ENCODE peak calls at places on chromosomes 11 and 22, in seven cellular contexts. S is astrocyte of the spinal cord, M is cardiac fibroblast, H is esophagus squamous epithelium, A is GM23338, Q is gastrocnemius medialis, R is psoas muscle. K is an unnamed sample.

GRCh38 chr11:62560566-62561103 is 13.1 kb downstream of the EEF1G start:
- DNase-seq in S (peak; percentile 97), R (peak; percentile 90), Q (peak; percentile 96), H (no peak), A (peak; percentile 98), M (peak; percentile 99), K (peak; percentile 83)

GRCh38 chr11:82889133-82890001 is 10.9 kb downstream of the PRCP start:
- DNase-seq in S (no peak), H (no peak), R (no peak), M (no peak), Q (no peak), A (no peak), K (no peak)

GRCh38 chr11:61454520-61454919 is 24.6 kb downstream of the SDHAF2 start:
- DNase-seq in A (no peak), R (no peak), Q (no peak), H (no peak), S (no peak), M (no peak), K (no peak)

GRCh38 chr11:106176817-106177216 is 99.4 kb downstream of the AASDHPPT start:
- DNase-seq in R (no peak), H (no peak), Q (no peak), A (no peak), S (no peak), M (no peak), K (no peak)

GRCh38 chr11:45260047-45260446 is 26.1 kb downstream of the SYT13 start:
- DNase-seq in S (no peak), R (no peak), A (no peak), H (no peak), Q (no peak), M (no peak), K (no peak)

GRCh38 chr22:29071261-29072045 is 1.4 kb upstream of the KREMEN1 start:
- DNase-seq in A (peak; percentile 91), M (peak; percentile 38), S (peak; percentile 14), Q (no peak), R (peak; percentile 49), H (no peak), K (no peak)

GRCh38 chr11:133720951-133721350 is 124.4 kb downstream of the SPATA19 start:
- DNase-seq in M (no peak), Q (no peak), S (no peak), R (no peak), H (no peak), A (no peak), K (no peak)

GRCh38 chr22:42937164-42937854 is 77.6 kb downstream of the PACSIN2 start:
- DNase-seq in M (peak; percentile 87), H (no peak), R (peak; percentile 40), A (no peak), Q (no peak), S (peak; percentile 84), K (peak; percentile 78)

GRCh38 chr11:13216019-13217006 is 61.3 kb upstream of the BMAL1 start:
- DNase-seq in M (peak; percentile 98), Q (no peak), A (peak; percentile 35), R (peak; percentile 37), H (no peak), S (peak; percentile 97), K (no peak)

GRCh38 chr11:64758330-64759079 is 1.3 kb downstream of the PYGM start:
- DNase-seq in M (no peak), Q (peak; percentile 30), R (peak; percentile 14), A (no peak), S (no peak), H (no peak), K (no peak)

GRCh38 chr22:35380537-35381423 is at the start of gene HMOX1:
- DNase-seq in H (peak; percentile 36), S (peak; percentile 84), Q (peak; percentile 96), A (peak; percentile 91), M (peak; percentile 91), R (peak; percentile 95), K (peak; percentile 86)

GRCh38 chr11:5938603-5938965 is 3.5 kb upstream of the OR56A3 start:
- DNase-seq in S (no peak), A (peak; percentile 6), M (no peak), Q (no peak), H (no peak), R (no peak), K (no peak)

GRCh38 chr11:65301491-65302329 is 13.0 kb upstream of the CDC42EP2 start:
- DNase-seq in Q (no peak), A (peak; percentile 79), M (peak; percentile 53), H (no peak), R (peak; percentile 57), S (no peak), K (no peak)

GRCh38 chr11:57181678-57182305 is at the start of gene LRRC55:
- DNase-seq in M (no peak), H (no peak), A (no peak), S (no peak), R (no peak), Q (no peak), K (no peak)

GRCh38 chr22:39556970-39557811 is 13.4 kb upstream of the CACNA1I start:
- DNase-seq in A (peak; percentile 57), S (no peak), R (no peak), M (peak; percentile 8), Q (no peak), H (no peak), K (no peak)

GRCh38 chr11:77081976-77082836 is 15.4 kb downstream of the CAPN5 start:
- DNase-seq in Q (peak; percentile 6), R (peak; percentile 16), H (no peak), M (no peak), A (no peak), S (no peak), K (peak; percentile 1)

GRCh38 chr11:61627831-61628753 is 47.2 kb upstream of the SYT7 start:
- DNase-seq in A (peak; percentile 88), M (peak; percentile 82), Q (peak; percentile 67), H (no peak), R (peak; percentile 67), S (peak; percentile 52), K (no peak)

DNA sequence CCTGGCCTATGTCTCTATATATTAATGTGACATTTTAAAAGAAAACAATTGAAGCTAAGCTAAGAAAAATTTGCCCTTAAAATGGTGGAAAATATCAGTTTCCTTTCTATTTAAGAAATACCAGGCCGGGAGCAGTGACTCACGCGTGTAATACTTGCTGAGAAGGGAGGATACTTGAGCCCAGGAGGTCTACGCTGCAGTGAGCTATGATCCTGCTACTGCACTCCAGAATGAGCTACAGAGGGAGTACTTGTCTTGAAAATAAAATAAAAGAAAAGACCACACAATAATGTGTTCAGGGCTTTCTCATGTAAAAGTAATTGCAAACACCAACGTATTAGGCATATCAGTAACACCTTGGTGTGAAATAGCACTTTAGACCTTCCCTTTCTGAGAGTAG is 1.4 kb upstream of the PRSS23 start:
- DNase-seq in H (no peak), A (no peak), S (peak; percentile 93), Q (no peak), R (no peak), M (peak; percentile 92), K (no peak)
- H3K4me3 ChIP-seq in H (no peak overlapping the region), A (no peak overlapping the region), S (no peak overlapping the region), Q (no peak overlapping the region), R (no peak overlapping the region), M (no peak overlapping the region), K (no peak overlapping the region)

GRCh38 chr22:32805586-32805881 is 4.0 kb downstream of the TIMP3 start:
- DNase-seq in Q (no peak), R (no peak), A (no peak), S (no peak), H (no peak), M (no peak), K (no peak)
- H3K4me3 ChIP-seq in Q (peak overlapping the region; percentile 66), R (peak overlapping the region; percentile 78), A (no peak overlapping the region), S (no peak overlapping the region), H (no peak overlapping the region), M (no peak overlapping the region), K (peak overlapping the region; percentile 77)

DNA sequence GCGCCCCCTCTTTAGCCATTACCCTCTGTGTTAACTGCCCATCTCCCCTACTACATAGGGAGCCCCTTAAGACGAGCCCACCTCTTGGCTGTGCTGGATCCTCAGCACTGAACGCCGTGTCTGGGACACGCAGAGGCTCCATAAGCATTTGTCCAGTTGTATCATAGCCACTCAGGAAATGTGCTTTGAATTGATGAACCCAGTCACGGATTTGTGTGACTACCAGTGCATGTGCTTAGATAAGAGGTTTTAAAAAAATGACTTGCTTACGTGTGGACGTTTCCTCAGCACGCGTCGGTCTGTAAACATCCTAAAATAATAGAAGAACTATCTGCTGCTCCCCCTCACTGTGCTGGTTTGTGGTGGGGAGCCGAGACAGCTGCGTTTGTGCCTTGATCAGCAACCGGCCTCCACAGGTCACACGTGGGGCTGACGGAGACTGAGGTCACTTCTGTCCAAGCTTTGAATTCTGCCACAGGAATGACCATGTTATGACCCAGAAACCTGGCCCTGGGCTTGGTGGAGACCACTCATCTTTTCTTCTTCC is 4.2 kb downstream of the MICAL2 start:
- DNase-seq in S (peak; percentile 54), A (no peak), M (peak; percentile 68), Q (no peak), R (no peak), H (no peak), K (no peak)
- H3K4me3 ChIP-seq in S (no peak overlapping the region), A (no peak overlapping the region), M (no peak overlapping the region), Q (no peak overlapping the region), R (no peak overlapping the region), H (no peak overlapping the region), K (peak overlapping the region; percentile 95)

GRCh38 chr22:30559889-30560288 is 13.3 kb upstream of the SEC14L6 start:
- DNase-seq in A (no peak), S (no peak), Q (no peak), M (no peak), H (no peak), R (no peak), K (no peak)
- H3K4me3 ChIP-seq in A (no peak overlapping the region), S (no peak overlapping the region), Q (no peak overlapping the region), M (no peak overlapping the region), H (no peak overlapping the region), R (no peak overlapping the region), K (no peak overlapping the region)